ENCODE peak calls at places on chromosomes 12 and 14, in five cellular contexts. K is psoas muscle; N is AG10803; B is CD8-positive, alpha-beta T cell; O is right lobe of liver. E is an unnamed sample.

GRCh38 chr14:66082009-66082408 is 404.2 kb upstream of the CCDC196 start:
- DNase-seq in B (no peak), O (no peak), K (no peak), N (peak), E (peak)

GRCh38 chr12:121791671-121792496 is 1.6 kb downstream of the RHOF start:
- DNase-seq in B (peak), N (no peak), K (no peak), O (peak), E (no peak)

GRCh38 chr12:39993261-39993660 is 112.6 kb downstream of the SLC2A13 start:
- DNase-seq in K (no peak), O (no peak), N (no peak), B (no peak), E (no peak)

GRCh38 chr14:76201162-76201561 is 49.4 kb downstream of the GPATCH2L start:
- DNase-seq in N (peak), K (no peak), B (no peak), O (no peak), E (peak)

GRCh38 chr12:50822082-50822481 is 20.6 kb upstream of the TMPRSS12 start:
- DNase-seq in N (no peak), B (no peak), K (no peak), O (no peak), E (peak)

GRCh38 chr12:31217356-31218130 is 108.4 kb downstream of the SINHCAF start:
- DNase-seq in K (no peak), O (no peak), B (no peak), N (no peak), E (no peak)

GRCh38 chr12:96215933-96216273 is 21.7 kb downstream of the ELK3 start:
- DNase-seq in K (no peak), O (no peak), N (no peak), B (no peak), E (no peak)

GRCh38 chr14:71319646-71320045 is 412.4 kb downstream of the PCNX1 start:
- DNase-seq in O (no peak), N (peak), K (no peak), B (no peak), E (peak)

GRCh38 chr14:88914956-88915355 is 90.5 kb downstream of the TTC8 start:
- DNase-seq in K (no peak), B (no peak), N (no peak), O (no peak), E (no peak)

GRCh38 chr12:120639771-120640721 is at the start of gene CABP1:
- DNase-seq in B (peak), O (no peak), K (no peak), N (no peak), E (no peak)

GRCh38 chr12:21585485-21585884 is 19.2 kb downstream of the GYS2 start:
- DNase-seq in N (no peak), B (no peak), K (no peak), O (no peak), E (no peak)

GRCh38 chr12:109888179-109889020 is 8.1 kb upstream of the GLTP start:
- DNase-seq in N (peak), B (peak), K (no peak), O (no peak), E (peak)

GRCh38 chr14:91228112-91229004 is 16.1 kb downstream of the GPR68 start:
- DNase-seq in K (no peak), B (peak), O (no peak), N (peak), E (peak)

GRCh38 chr12:32261638-32262037 is 137.7 kb upstream of the FGD4 start:
- DNase-seq in N (no peak), K (no peak), O (no peak), B (peak), E (no peak)

GRCh38 chr14:95485222-95485819 is 31.1 kb downstream of the SYNE3 start:
- DNase-seq in N (no peak), O (peak), K (no peak), B (no peak), E (no peak)

GRCh38 chr14:103315368-103315911 is 18.6 kb upstream of the EIF5 start:
- DNase-seq in B (no peak), O (peak), N (peak), K (peak), E (peak)

GRCh38 chr12:125983094-125983783 is 918.0 kb downstream of the AACS start:
- DNase-seq in K (no peak), O (peak), B (no peak), N (no peak), E (peak)

GRCh38 chr14:98120831-98121464 is 1151.0 kb downstream of the BCL11B start:
- DNase-seq in B (no peak), K (no peak), O (no peak), N (no peak), E (no peak)

GRCh38 chr12:22626429-22626828 is 1.5 kb downstream of the ETNK1 start:
- DNase-seq in B (no peak), N (peak), O (no peak), K (no peak), E (peak)

GRCh38 chr12:31227401-31227981 is 98.5 kb downstream of the SINHCAF start:
- DNase-seq in O (no peak), N (no peak), B (no peak), K (no peak), E (no peak)

GRCh38 chr14:56474419-56475022 is 105.1 kb upstream of the TMEM260 start:
- DNase-seq in K (no peak), O (no peak), B (no peak), N (peak), E (peak)

GRCh38 chr12:89959188-89959587 is 250.6 kb upstream of the ATP2B1 start:
- DNase-seq in O (no peak), K (no peak), N (peak), B (no peak), E (no peak)

GRCh38 chr12:82682851-82683261 is 3.9 kb upstream of the TMTC2 start:
- DNase-seq in B (no peak), N (peak), K (no peak), O (no peak), E (no peak)

GRCh38 chr14:25406818-25407217 is 356.9 kb upstream of the STXBP6 start:
- DNase-seq in K (no peak), N (peak), B (no peak), O (no peak), E (peak)

GRCh38 chr14:77542349-77543239 is 44.0 kb upstream of the ISM2 start:
- DNase-seq in N (no peak), B (no peak), O (no peak), K (no peak), E (peak)

GRCh38 chr12:105948331-105948730 is 190.4 kb downstream of the NUAK1 start:
- DNase-seq in N (peak), O (no peak), K (no peak), B (no peak), E (peak)

GRCh38 chr12:124923906-124924734 is 9.7 kb upstream of the UBC start:
- DNase-seq in K (no peak), N (peak), O (no peak), B (no peak), E (peak)

GRCh38 chr14:104353221-104353920 is 215.0 kb downstream of the KIF26A start:
- DNase-seq in B (peak), K (no peak), N (no peak), O (no peak), E (no peak)

GRCh38 chr14:54177861-54178591 is 218.8 kb upstream of the CDKN3 start:
- DNase-seq in O (no peak), K (no peak), B (no peak), N (no peak), E (no peak)

GRCh38 chr12:109697877-109698468 is 15.7 kb upstream of the FAM222A start:
- DNase-seq in B (no peak), N (no peak), K (peak), O (no peak), E (no peak)

GRCh38 chr14:94816113-94816512 is 46.2 kb upstream of the GSC start:
- DNase-seq in K (no peak), O (no peak), N (peak), B (no peak), E (no peak)

GRCh38 chr12:105352049-105352448 is 21.6 kb downstream of the C12orf75 start:
- DNase-seq in B (no peak), N (no peak), K (no peak), O (no peak), E (no peak)

GRCh38 chr14:103194256-103195045 is 71.2 kb downstream of the TNFAIP2 start:
- DNase-seq in N (peak), O (no peak), K (no peak), B (no peak), E (peak)

GRCh38 chr14:88321692-88322504 is 1.2 kb downstream of the KCNK10 start:
- DNase-seq in B (no peak), O (no peak), K (no peak), N (no peak), E (no peak)

GRCh38 chr12:76556373-76556772 is 3.2 kb downstream of the OSBPL8 start:
- DNase-seq in K (no peak), O (no peak), N (no peak), B (no peak), E (no peak)

GRCh38 chr12:121061831-121062230 is 22.8 kb upstream of the OASL start:
- DNase-seq in K (no peak), O (no peak), B (no peak), N (peak), E (peak)

GRCh38 chr12:54601841-54602240 is 13.4 kb upstream of the PPP1R1A start:
- DNase-seq in N (no peak), B (no peak), K (no peak), O (no peak), E (no peak)

GRCh38 chr14:72583316-72584272 is 310.3 kb downstream of the DPF3 start:
- DNase-seq in K (no peak), O (no peak), B (no peak), N (no peak), E (no peak)

GRCh38 chr12:52815161-52815560 is 1.2 kb upstream of the KRT4 start:
- DNase-seq in O (no peak), K (no peak), N (no peak), B (no peak), E (no peak)

GRCh38 chr12:52814710-52815155 is 817 bp upstream of the KRT4 start:
- DNase-seq in N (no peak), O (no peak), K (no peak), B (no peak), E (no peak)

GRCh38 chr12:52817003-52817698 is 3.2 kb upstream of the KRT4 start:
- DNase-seq in B (no peak), K (no peak), N (no peak), O (no peak), E (no peak)

GRCh38 chr12:52816189-52816588 is 2.3 kb upstream of the KRT4 start:
- DNase-seq in K (no peak), B (no peak), O (no peak), N (no peak), E (no peak)

DNA sequence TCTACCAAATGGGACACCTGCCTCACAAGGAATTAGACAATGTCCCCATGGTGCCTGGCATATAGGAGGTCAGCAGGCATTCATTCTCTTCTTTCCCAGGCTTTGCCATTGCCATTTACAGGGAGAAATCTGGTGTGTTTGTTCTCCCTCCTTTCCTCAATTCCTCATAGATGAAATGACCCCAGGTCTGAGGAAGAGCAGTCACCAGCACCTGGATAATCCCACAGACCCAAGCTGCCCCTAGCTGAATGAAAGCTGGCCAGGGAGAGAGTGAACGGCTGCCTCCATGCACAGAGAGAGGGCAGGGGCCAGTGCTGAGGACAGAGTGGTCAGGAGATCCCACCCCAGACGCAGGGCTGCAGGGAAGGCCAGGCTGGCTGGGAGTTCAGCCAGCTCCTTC is 1.8 kb upstream of the KRT4 start:
- DNase-seq in N (no peak), B (no peak), K (no peak), O (no peak), E (no peak)
- TF ChIP-seq CTCF in N (no peak), B (no peak), K (no peak), O (no peak), E (no peak)

DNA sequence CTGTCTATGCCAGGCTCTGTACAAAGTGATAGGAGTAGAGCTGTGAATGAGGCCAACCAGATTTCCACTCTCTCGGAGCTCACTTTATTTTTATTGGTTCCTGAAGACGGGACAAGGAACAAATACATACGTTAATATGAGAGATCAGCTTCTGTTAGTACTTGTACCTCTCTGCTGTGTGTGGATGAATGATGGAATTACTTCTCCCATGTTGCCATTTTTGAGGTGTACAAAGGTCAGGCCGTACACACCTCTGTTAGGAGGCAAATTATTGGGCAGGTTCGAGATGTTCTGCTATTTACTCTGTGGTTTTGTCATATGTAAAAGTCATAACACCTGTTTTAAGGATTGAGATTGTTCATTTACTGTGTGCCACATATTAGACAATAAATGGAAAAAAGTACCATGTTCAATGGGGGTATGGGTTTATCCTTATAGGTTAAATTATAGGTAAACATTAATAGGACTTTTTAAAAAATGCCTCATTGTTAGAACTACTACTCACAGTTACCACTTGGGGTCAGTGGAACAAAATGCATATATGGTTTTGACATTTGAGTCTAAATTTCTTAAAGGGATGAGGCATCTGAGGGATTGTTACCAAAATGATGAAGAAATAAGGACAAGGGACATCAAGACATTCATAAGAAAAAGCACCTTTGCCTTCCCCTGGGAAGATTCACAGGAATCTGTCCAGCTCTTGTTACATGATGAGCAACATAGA is 26.9 kb downstream of the WBP11 start:
- DNase-seq in N (peak), K (no peak), O (no peak), B (no peak), E (peak)
- TF ChIP-seq CTCF in N (peak), K (no peak), O (peak), B (peak), E (peak)

GRCh38 chr12:88153959-88154358 is 11.9 kb downstream of the TMTC3 start:
- DNase-seq in K (no peak), B (no peak), O (no peak), N (peak), E (peak)
- TF ChIP-seq CTCF in K (peak), B (no peak), O (peak), N (peak), E (peak)

GRCh38 chr14:60315181-60315580 is 66.2 kb downstream of the PPM1A start:
- DNase-seq in K (no peak), B (no peak), N (no peak), O (no peak), E (no peak)
- TF ChIP-seq CTCF in K (no peak), B (no peak), N (no peak), O (no peak), E (no peak)

DNA sequence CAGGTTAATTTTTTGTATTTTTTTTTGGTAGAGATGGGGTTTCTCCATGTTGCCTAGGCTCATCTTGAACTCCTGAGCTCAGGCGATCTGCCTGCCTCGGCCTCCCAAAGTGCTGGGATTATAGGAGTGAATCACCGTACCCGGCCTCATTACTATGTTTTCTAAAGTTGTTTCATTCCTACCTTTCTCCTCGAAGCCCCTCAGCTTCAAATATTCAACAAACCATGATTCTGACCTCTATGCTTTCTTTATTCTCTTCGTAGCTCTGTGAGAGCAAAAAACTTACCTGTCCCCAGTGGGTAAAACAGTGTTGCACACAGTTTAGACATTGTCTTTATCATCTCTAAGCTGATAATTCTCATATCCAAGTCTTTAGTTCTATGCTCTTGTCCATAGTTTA is 26.2 kb upstream of the MDM2 start:
- DNase-seq in B (no peak), N (no peak), K (no peak), O (no peak), E (no peak)
- TF ChIP-seq CTCF in B (no peak), N (no peak), K (no peak), O (no peak), E (no peak)

DNA sequence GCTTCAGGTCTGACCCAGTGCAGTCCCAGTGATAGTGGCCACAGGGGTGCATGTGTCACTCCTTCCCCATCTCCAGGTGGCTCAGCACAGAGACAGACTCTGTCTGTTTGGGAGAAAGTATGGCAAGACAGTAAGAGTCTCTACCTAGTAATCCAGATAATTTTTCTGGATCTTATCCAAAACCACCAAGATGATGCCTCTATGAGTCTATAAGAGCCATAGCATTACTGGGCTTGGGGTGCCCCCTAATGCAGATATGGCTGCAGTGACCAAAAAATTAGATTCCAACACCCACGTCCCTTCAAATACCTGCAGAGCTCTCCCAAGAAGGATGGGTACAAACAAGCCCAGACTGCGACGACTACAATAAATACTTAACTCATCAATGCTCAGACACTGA is 123.8 kb downstream of the GRIP1 start:
- DNase-seq in O (no peak), N (no peak), K (no peak), B (no peak), E (no peak)
- TF ChIP-seq CTCF in O (no peak), N (no peak), K (no peak), B (no peak), E (no peak)

GRCh38 chr12:98424726-98425401 is 90.5 kb upstream of the TMPO start:
- DNase-seq in O (no peak), B (peak), N (peak), K (no peak), E (peak)
- TF ChIP-seq CTCF in O (peak), B (peak), N (peak), K (peak), E (peak)

DNA sequence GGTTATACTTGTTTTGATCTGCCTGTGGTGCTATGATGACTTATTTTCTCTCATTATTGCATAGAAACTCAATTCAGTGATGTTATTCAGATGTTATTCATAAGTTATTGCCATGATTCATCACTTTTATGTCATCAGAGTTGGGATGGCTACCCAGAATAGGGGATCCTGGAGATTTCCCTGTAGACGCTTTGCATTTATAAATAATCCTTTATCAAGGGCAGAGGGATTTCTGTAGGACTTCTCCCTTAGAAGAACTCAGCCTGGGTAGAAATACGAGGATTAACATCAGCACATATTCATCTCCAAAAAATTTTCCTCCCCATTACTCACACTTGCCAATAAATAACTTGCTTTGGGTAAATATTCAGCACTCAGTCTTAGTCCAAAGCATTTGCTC is 4.9 kb downstream of the GPRC5A start:
- DNase-seq in N (peak), O (no peak), K (no peak), B (no peak), E (peak)
- TF ChIP-seq CTCF in N (no peak), O (no peak), K (no peak), B (no peak), E (no peak)

DNA sequence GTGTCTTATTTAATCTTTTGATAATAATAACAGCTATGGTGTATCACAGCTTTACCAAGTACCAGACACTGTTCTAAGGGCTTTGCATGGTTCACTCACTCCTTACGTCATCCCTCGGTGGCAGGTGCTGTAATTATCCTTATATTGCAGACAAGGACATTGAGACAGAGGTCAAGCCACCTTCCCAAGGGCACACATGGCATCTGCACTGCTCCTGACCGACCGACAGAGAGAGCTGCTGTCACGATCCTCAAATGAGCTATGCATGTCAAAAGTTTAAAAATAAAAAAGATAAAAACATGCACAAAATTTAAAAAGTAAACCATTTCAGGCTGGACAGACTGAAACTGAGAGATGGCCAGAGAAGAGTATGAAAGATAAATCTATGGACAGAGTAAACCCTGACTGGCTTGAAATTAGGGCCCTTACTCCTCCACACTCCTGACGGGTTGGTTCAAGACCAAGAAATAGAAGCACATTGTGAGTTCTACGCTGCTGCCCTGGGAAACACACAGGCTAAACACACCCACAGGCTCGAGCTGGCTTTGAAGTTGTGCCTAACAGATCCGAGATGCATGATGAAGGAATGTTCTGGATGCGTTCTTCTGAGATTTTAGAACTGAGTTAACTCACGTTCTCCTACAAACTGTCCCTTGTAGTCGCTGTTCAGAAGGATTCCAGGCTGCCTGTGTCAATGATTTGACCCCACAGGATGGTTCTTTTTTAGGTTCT is 268.7 kb downstream of the ZFP36L1 start:
- DNase-seq in B (no peak), O (no peak), K (no peak), N (peak), E (peak)
- TF ChIP-seq CTCF in B (no peak), O (peak), K (peak), N (peak), E (peak)

E was measured in fibroblast of pulmonary artery.